ENCODE peak calls at places on chromosomes 12 and 14, in six cellular contexts. One of them, this sample, is unnamed.

GRCh38 chr12:51827925-51828818 is 20.3 kb downstream of the FIGNL2 start:
- DNase-seq in activated CD8-positive, alpha-beta memory T cell treated with anti-CD3 and anti-CD28 coated beads for 48 hours: no peak
- DNase-seq in HL-60: peak; percentile 52
- DNase-seq in GOT3: no peak
- DNase-seq in stimulated activated CD8-positive, alpha-beta memory T cell treated with anti-CD3 and anti-CD28 coated beads, Interleukin-2, amount 100 ng/mL, for 1 hour: no peak
- DNase-seq in non-pigmented ciliary epithelial cell: peak; percentile 24
- DNase-seq in this sample: no peak

GRCh38 chr12:49170924-49171323 is 18.0 kb downstream of the TUBA1A start:
- DNase-seq in activated CD8-positive, alpha-beta memory T cell treated with anti-CD3 and anti-CD28 coated beads for 48 hours: no peak
- DNase-seq in HL-60: no peak
- DNase-seq in non-pigmented ciliary epithelial cell: no peak
- DNase-seq in stimulated activated CD8-positive, alpha-beta memory T cell treated with anti-CD3 and anti-CD28 coated beads, Interleukin-2, amount 100 ng/mL, for 1 hour: no peak
- DNase-seq in GOT3: no peak
- DNase-seq in this sample: no peak

GRCh38 chr12:617304-617915 is 45.8 kb downstream of the NINJ2 start:
- DNase-seq in HL-60: peak; percentile 83
- DNase-seq in GOT3: no peak
- DNase-seq in activated CD8-positive, alpha-beta memory T cell treated with anti-CD3 and anti-CD28 coated beads for 48 hours: no peak
- DNase-seq in stimulated activated CD8-positive, alpha-beta memory T cell treated with anti-CD3 and anti-CD28 coated beads, Interleukin-2, amount 100 ng/mL, for 1 hour: no peak
- DNase-seq in non-pigmented ciliary epithelial cell: no peak
- DNase-seq in this sample: no peak

GRCh38 chr14:71481215-71481614 is 451.0 kb upstream of the RGS6 start:
- DNase-seq in non-pigmented ciliary epithelial cell: no peak
- DNase-seq in activated CD8-positive, alpha-beta memory T cell treated with anti-CD3 and anti-CD28 coated beads for 48 hours: no peak
- DNase-seq in HL-60: no peak
- DNase-seq in stimulated activated CD8-positive, alpha-beta memory T cell treated with anti-CD3 and anti-CD28 coated beads, Interleukin-2, amount 100 ng/mL, for 1 hour: no peak
- DNase-seq in GOT3: no peak
- DNase-seq in this sample: no peak

GRCh38 chr14:55129428-55130193 is 559 bp downstream of the LGALS3 start:
- DNase-seq in non-pigmented ciliary epithelial cell: no peak
- DNase-seq in stimulated activated CD8-positive, alpha-beta memory T cell treated with anti-CD3 and anti-CD28 coated beads, Interleukin-2, amount 100 ng/mL, for 1 hour: peak; percentile 13
- DNase-seq in activated CD8-positive, alpha-beta memory T cell treated with anti-CD3 and anti-CD28 coated beads for 48 hours: no peak
- DNase-seq in HL-60: no peak
- DNase-seq in GOT3: no peak
- DNase-seq in this sample: no peak

GRCh38 chr12:68397566-68398158 is 65.5 kb upstream of the MDM1 start:
- DNase-seq in HL-60: no peak
- DNase-seq in non-pigmented ciliary epithelial cell: no peak
- DNase-seq in GOT3: no peak
- DNase-seq in stimulated activated CD8-positive, alpha-beta memory T cell treated with anti-CD3 and anti-CD28 coated beads, Interleukin-2, amount 100 ng/mL, for 1 hour: no peak
- DNase-seq in activated CD8-positive, alpha-beta memory T cell treated with anti-CD3 and anti-CD28 coated beads for 48 hours: no peak
- DNase-seq in this sample: no peak

GRCh38 chr14:25111061-25111601 is 61.2 kb upstream of the STXBP6 start:
- DNase-seq in GOT3: no peak
- DNase-seq in HL-60: no peak
- DNase-seq in non-pigmented ciliary epithelial cell: peak; percentile 94
- DNase-seq in activated CD8-positive, alpha-beta memory T cell treated with anti-CD3 and anti-CD28 coated beads for 48 hours: no peak
- DNase-seq in stimulated activated CD8-positive, alpha-beta memory T cell treated with anti-CD3 and anti-CD28 coated beads, Interleukin-2, amount 100 ng/mL, for 1 hour: no peak
- DNase-seq in this sample: no peak

GRCh38 chr12:3333583-3333982 is 157.4 kb upstream of the PRMT8 start:
- DNase-seq in stimulated activated CD8-positive, alpha-beta memory T cell treated with anti-CD3 and anti-CD28 coated beads, Interleukin-2, amount 100 ng/mL, for 1 hour: no peak
- DNase-seq in GOT3: no peak
- DNase-seq in activated CD8-positive, alpha-beta memory T cell treated with anti-CD3 and anti-CD28 coated beads for 48 hours: no peak
- DNase-seq in HL-60: no peak
- DNase-seq in non-pigmented ciliary epithelial cell: no peak
- DNase-seq in this sample: no peak

GRCh38 chr12:49921936-49922335 is 18.2 kb upstream of the FAIM2 start:
- DNase-seq in GOT3: no peak
- DNase-seq in non-pigmented ciliary epithelial cell: no peak
- DNase-seq in HL-60: no peak
- DNase-seq in stimulated activated CD8-positive, alpha-beta memory T cell treated with anti-CD3 and anti-CD28 coated beads, Interleukin-2, amount 100 ng/mL, for 1 hour: no peak
- DNase-seq in activated CD8-positive, alpha-beta memory T cell treated with anti-CD3 and anti-CD28 coated beads for 48 hours: no peak
- DNase-seq in this sample: no peak

GRCh38 chr12:108801736-108802665 is 55.4 kb downstream of the SSH1 start:
- DNase-seq in non-pigmented ciliary epithelial cell: no peak
- DNase-seq in GOT3: no peak
- DNase-seq in stimulated activated CD8-positive, alpha-beta memory T cell treated with anti-CD3 and anti-CD28 coated beads, Interleukin-2, amount 100 ng/mL, for 1 hour: no peak
- DNase-seq in activated CD8-positive, alpha-beta memory T cell treated with anti-CD3 and anti-CD28 coated beads for 48 hours: no peak
- DNase-seq in HL-60: no peak
- DNase-seq in this sample: no peak

GRCh38 chr12:7716391-7716790 is 5.2 kb downstream of the DPPA3 start:
- DNase-seq in non-pigmented ciliary epithelial cell: no peak
- DNase-seq in activated CD8-positive, alpha-beta memory T cell treated with anti-CD3 and anti-CD28 coated beads for 48 hours: no peak
- DNase-seq in GOT3: no peak
- DNase-seq in stimulated activated CD8-positive, alpha-beta memory T cell treated with anti-CD3 and anti-CD28 coated beads, Interleukin-2, amount 100 ng/mL, for 1 hour: no peak
- DNase-seq in HL-60: peak; percentile 49
- DNase-seq in this sample: peak; percentile 11

GRCh38 chr12:91178139-91178561 is 4.5 kb downstream of the DCN start:
- DNase-seq in activated CD8-positive, alpha-beta memory T cell treated with anti-CD3 and anti-CD28 coated beads for 48 hours: no peak
- DNase-seq in HL-60: no peak
- DNase-seq in GOT3: no peak
- DNase-seq in stimulated activated CD8-positive, alpha-beta memory T cell treated with anti-CD3 and anti-CD28 coated beads, Interleukin-2, amount 100 ng/mL, for 1 hour: no peak
- DNase-seq in non-pigmented ciliary epithelial cell: no peak
- DNase-seq in this sample: no peak

GRCh38 chr14:91361236-91361811 is 56.3 kb downstream of the CCDC88C start:
- DNase-seq in non-pigmented ciliary epithelial cell: no peak
- DNase-seq in stimulated activated CD8-positive, alpha-beta memory T cell treated with anti-CD3 and anti-CD28 coated beads, Interleukin-2, amount 100 ng/mL, for 1 hour: no peak
- DNase-seq in activated CD8-positive, alpha-beta memory T cell treated with anti-CD3 and anti-CD28 coated beads for 48 hours: no peak
- DNase-seq in GOT3: no peak
- DNase-seq in HL-60: peak; percentile 97
- DNase-seq in this sample: no peak

GRCh38 chr12:65229441-65229840 is 49.0 kb upstream of the MSRB3 start:
- DNase-seq in activated CD8-positive, alpha-beta memory T cell treated with anti-CD3 and anti-CD28 coated beads for 48 hours: no peak
- DNase-seq in GOT3: no peak
- DNase-seq in non-pigmented ciliary epithelial cell: peak; percentile 57
- DNase-seq in HL-60: no peak
- DNase-seq in stimulated activated CD8-positive, alpha-beta memory T cell treated with anti-CD3 and anti-CD28 coated beads, Interleukin-2, amount 100 ng/mL, for 1 hour: no peak
- DNase-seq in this sample: no peak

GRCh38 chr12:52032431-52032796 is 18.8 kb upstream of the NR4A1 start:
- DNase-seq in stimulated activated CD8-positive, alpha-beta memory T cell treated with anti-CD3 and anti-CD28 coated beads, Interleukin-2, amount 100 ng/mL, for 1 hour: no peak
- DNase-seq in non-pigmented ciliary epithelial cell: no peak
- DNase-seq in GOT3: no peak
- DNase-seq in HL-60: no peak
- DNase-seq in activated CD8-positive, alpha-beta memory T cell treated with anti-CD3 and anti-CD28 coated beads for 48 hours: no peak
- DNase-seq in this sample: no peak

GRCh38 chr14:105107351-105107750 is 42.1 kb upstream of the GPR132 start:
- DNase-seq in non-pigmented ciliary epithelial cell: no peak
- DNase-seq in stimulated activated CD8-positive, alpha-beta memory T cell treated with anti-CD3 and anti-CD28 coated beads, Interleukin-2, amount 100 ng/mL, for 1 hour: no peak
- DNase-seq in activated CD8-positive, alpha-beta memory T cell treated with anti-CD3 and anti-CD28 coated beads for 48 hours: no peak
- DNase-seq in GOT3: no peak
- DNase-seq in HL-60: no peak
- DNase-seq in this sample: no peak

GRCh38 chr12:57433370-57433769 is 1.2 kb upstream of the INHBC start:
- DNase-seq in GOT3: no peak
- DNase-seq in non-pigmented ciliary epithelial cell: no peak
- DNase-seq in activated CD8-positive, alpha-beta memory T cell treated with anti-CD3 and anti-CD28 coated beads for 48 hours: no peak
- DNase-seq in HL-60: no peak
- DNase-seq in stimulated activated CD8-positive, alpha-beta memory T cell treated with anti-CD3 and anti-CD28 coated beads, Interleukin-2, amount 100 ng/mL, for 1 hour: no peak
- DNase-seq in this sample: no peak

GRCh38 chr12:99213047-99213446 is 434.5 kb upstream of the GARIN6 start:
- DNase-seq in GOT3: no peak
- DNase-seq in non-pigmented ciliary epithelial cell: no peak
- DNase-seq in HL-60: no peak
- DNase-seq in activated CD8-positive, alpha-beta memory T cell treated with anti-CD3 and anti-CD28 coated beads for 48 hours: no peak
- DNase-seq in stimulated activated CD8-positive, alpha-beta memory T cell treated with anti-CD3 and anti-CD28 coated beads, Interleukin-2, amount 100 ng/mL, for 1 hour: no peak
- DNase-seq in this sample: no peak

GRCh38 chr14:101108579-101109346 is 205.2 kb upstream of the RTL1 start:
- DNase-seq in GOT3: no peak
- DNase-seq in stimulated activated CD8-positive, alpha-beta memory T cell treated with anti-CD3 and anti-CD28 coated beads, Interleukin-2, amount 100 ng/mL, for 1 hour: no peak
- DNase-seq in non-pigmented ciliary epithelial cell: no peak
- DNase-seq in HL-60: no peak
- DNase-seq in activated CD8-positive, alpha-beta memory T cell treated with anti-CD3 and anti-CD28 coated beads for 48 hours: no peak
- DNase-seq in this sample: no peak

GRCh38 chr14:70425349-70425748 is 8.5 kb upstream of the SYNJ2BP start:
- DNase-seq in activated CD8-positive, alpha-beta memory T cell treated with anti-CD3 and anti-CD28 coated beads for 48 hours: no peak
- DNase-seq in GOT3: no peak
- DNase-seq in HL-60: no peak
- DNase-seq in stimulated activated CD8-positive, alpha-beta memory T cell treated with anti-CD3 and anti-CD28 coated beads, Interleukin-2, amount 100 ng/mL, for 1 hour: no peak
- DNase-seq in non-pigmented ciliary epithelial cell: no peak
- DNase-seq in this sample: peak; percentile 26

GRCh38 chr14:74910556-74910955 is 12.5 kb downstream of the RPS6KL1 start:
- DNase-seq in GOT3: no peak
- DNase-seq in activated CD8-positive, alpha-beta memory T cell treated with anti-CD3 and anti-CD28 coated beads for 48 hours: no peak
- DNase-seq in stimulated activated CD8-positive, alpha-beta memory T cell treated with anti-CD3 and anti-CD28 coated beads, Interleukin-2, amount 100 ng/mL, for 1 hour: no peak
- DNase-seq in non-pigmented ciliary epithelial cell: no peak
- DNase-seq in HL-60: no peak
- DNase-seq in this sample: no peak

GRCh38 chr14:78790262-78790661 is 620.1 kb downstream of the NRXN3 start:
- DNase-seq in stimulated activated CD8-positive, alpha-beta memory T cell treated with anti-CD3 and anti-CD28 coated beads, Interleukin-2, amount 100 ng/mL, for 1 hour: no peak
- DNase-seq in non-pigmented ciliary epithelial cell: no peak
- DNase-seq in GOT3: no peak
- DNase-seq in HL-60: no peak
- DNase-seq in activated CD8-positive, alpha-beta memory T cell treated with anti-CD3 and anti-CD28 coated beads for 48 hours: no peak
- DNase-seq in this sample: no peak

GRCh38 chr12:112261559-112261958 is 120.7 kb downstream of the HECTD4 start:
- DNase-seq in GOT3: no peak
- DNase-seq in stimulated activated CD8-positive, alpha-beta memory T cell treated with anti-CD3 and anti-CD28 coated beads, Interleukin-2, amount 100 ng/mL, for 1 hour: no peak
- DNase-seq in non-pigmented ciliary epithelial cell: no peak
- DNase-seq in HL-60: no peak
- DNase-seq in activated CD8-positive, alpha-beta memory T cell treated with anti-CD3 and anti-CD28 coated beads for 48 hours: no peak
- DNase-seq in this sample: no peak

GRCh38 chr14:92863281-92863680 is 59.7 kb upstream of the CHGA start:
- DNase-seq in activated CD8-positive, alpha-beta memory T cell treated with anti-CD3 and anti-CD28 coated beads for 48 hours: no peak
- DNase-seq in non-pigmented ciliary epithelial cell: no peak
- DNase-seq in GOT3: no peak
- DNase-seq in stimulated activated CD8-positive, alpha-beta memory T cell treated with anti-CD3 and anti-CD28 coated beads, Interleukin-2, amount 100 ng/mL, for 1 hour: no peak
- DNase-seq in HL-60: no peak
- DNase-seq in this sample: no peak

GRCh38 chr14:24149302-24149969 is 2.1 kb downstream of the RNF31 start:
- DNase-seq in stimulated activated CD8-positive, alpha-beta memory T cell treated with anti-CD3 and anti-CD28 coated beads, Interleukin-2, amount 100 ng/mL, for 1 hour: no peak
- DNase-seq in HL-60: no peak
- DNase-seq in activated CD8-positive, alpha-beta memory T cell treated with anti-CD3 and anti-CD28 coated beads for 48 hours: no peak
- DNase-seq in non-pigmented ciliary epithelial cell: no peak
- DNase-seq in GOT3: no peak
- DNase-seq in this sample: no peak

GRCh38 chr12:121128908-121129704 is 3.6 kb upstream of the P2RX7 start:
- DNase-seq in HL-60: peak; percentile 93
- DNase-seq in GOT3: no peak
- DNase-seq in activated CD8-positive, alpha-beta memory T cell treated with anti-CD3 and anti-CD28 coated beads for 48 hours: peak; percentile 68
- DNase-seq in stimulated activated CD8-positive, alpha-beta memory T cell treated with anti-CD3 and anti-CD28 coated beads, Interleukin-2, amount 100 ng/mL, for 1 hour: peak; percentile 67
- DNase-seq in non-pigmented ciliary epithelial cell: no peak
- DNase-seq in this sample: peak; percentile 89

GRCh38 chr12:22275847-22276246 is 58.7 kb downstream of the ST8SIA1 start:
- DNase-seq in GOT3: peak; percentile 60
- DNase-seq in activated CD8-positive, alpha-beta memory T cell treated with anti-CD3 and anti-CD28 coated beads for 48 hours: no peak
- DNase-seq in HL-60: no peak
- DNase-seq in non-pigmented ciliary epithelial cell: peak; percentile 97
- DNase-seq in stimulated activated CD8-positive, alpha-beta memory T cell treated with anti-CD3 and anti-CD28 coated beads, Interleukin-2, amount 100 ng/mL, for 1 hour: no peak
- DNase-seq in this sample: no peak

GRCh38 chr14:53999061-53999488 is 42.5 kb upstream of the BMP4 start:
- DNase-seq in activated CD8-positive, alpha-beta memory T cell treated with anti-CD3 and anti-CD28 coated beads for 48 hours: no peak
- DNase-seq in stimulated activated CD8-positive, alpha-beta memory T cell treated with anti-CD3 and anti-CD28 coated beads, Interleukin-2, amount 100 ng/mL, for 1 hour: no peak
- DNase-seq in GOT3: no peak
- DNase-seq in non-pigmented ciliary epithelial cell: peak; percentile 70
- DNase-seq in HL-60: no peak
- DNase-seq in this sample: no peak

GRCh38 chr14:92922883-92923743 is at the start of gene CHGA:
- DNase-seq in stimulated activated CD8-positive, alpha-beta memory T cell treated with anti-CD3 and anti-CD28 coated beads, Interleukin-2, amount 100 ng/mL, for 1 hour: peak; percentile 24
- DNase-seq in HL-60: peak; percentile 30
- DNase-seq in GOT3: no peak
- DNase-seq in activated CD8-positive, alpha-beta memory T cell treated with anti-CD3 and anti-CD28 coated beads for 48 hours: no peak
- DNase-seq in non-pigmented ciliary epithelial cell: no peak
- DNase-seq in this sample: no peak

GRCh38 chr12:128091101-128091795 is 175.7 kb upstream of the TMEM132C start:
- DNase-seq in stimulated activated CD8-positive, alpha-beta memory T cell treated with anti-CD3 and anti-CD28 coated beads, Interleukin-2, amount 100 ng/mL, for 1 hour: no peak
- DNase-seq in GOT3: no peak
- DNase-seq in activated CD8-positive, alpha-beta memory T cell treated with anti-CD3 and anti-CD28 coated beads for 48 hours: no peak
- DNase-seq in HL-60: no peak
- DNase-seq in non-pigmented ciliary epithelial cell: no peak
- DNase-seq in this sample: no peak

GRCh38 chr12:70849265-70849960 is 71.1 kb downstream of the PTPRR start:
- DNase-seq in GOT3: no peak
- DNase-seq in activated CD8-positive, alpha-beta memory T cell treated with anti-CD3 and anti-CD28 coated beads for 48 hours: no peak
- DNase-seq in non-pigmented ciliary epithelial cell: no peak
- DNase-seq in stimulated activated CD8-positive, alpha-beta memory T cell treated with anti-CD3 and anti-CD28 coated beads, Interleukin-2, amount 100 ng/mL, for 1 hour: no peak
- DNase-seq in HL-60: no peak
- DNase-seq in this sample: no peak

GRCh38 chr12:1422604-1423315 is 171.6 kb downstream of the FBXL14 start:
- DNase-seq in stimulated activated CD8-positive, alpha-beta memory T cell treated with anti-CD3 and anti-CD28 coated beads, Interleukin-2, amount 100 ng/mL, for 1 hour: no peak
- DNase-seq in non-pigmented ciliary epithelial cell: no peak
- DNase-seq in HL-60: no peak
- DNase-seq in activated CD8-positive, alpha-beta memory T cell treated with anti-CD3 and anti-CD28 coated beads for 48 hours: no peak
- DNase-seq in GOT3: no peak
- DNase-seq in this sample: no peak

GRCh38 chr12:80472241-80472640 is 28.2 kb downstream of the PTPRQ start:
- DNase-seq in non-pigmented ciliary epithelial cell: no peak
- DNase-seq in stimulated activated CD8-positive, alpha-beta memory T cell treated with anti-CD3 and anti-CD28 coated beads, Interleukin-2, amount 100 ng/mL, for 1 hour: no peak
- DNase-seq in HL-60: no peak
- DNase-seq in activated CD8-positive, alpha-beta memory T cell treated with anti-CD3 and anti-CD28 coated beads for 48 hours: no peak
- DNase-seq in GOT3: no peak
- DNase-seq in this sample: no peak

This sample was measured in CMK.